ENCODE peak calls at places on chromosome 9, in eight cellular contexts. I is coronary artery, L is HepG2, U is OCI-LY7, N is cardiac muscle cell, H is thyroid gland, C is heart left ventricle, O is suprapubic skin. V is an unnamed sample.

GRCh38 chr9:6214903-6215302 is 704 bp upstream of the IL33 start:
- DNase-seq in O (no peak), U (no peak), H (no peak), L (no peak), I (no peak), N (no peak), C (no peak), V (no peak)

GRCh38 chr9:89444212-89444611 is 53.7 kb downstream of the SEMA4D start:
- DNase-seq in L (no peak), C (peak), U (no peak), I (no peak), H (no peak), N (peak), O (no peak), V (no peak)

GRCh38 chr9:78292716-78293497 is 4.0 kb upstream of the PSAT1 start:
- DNase-seq in N (no peak), I (no peak), O (no peak), U (no peak), C (no peak), L (peak), H (no peak), V (no peak)

GRCh38 chr9:105246656-105247162 is 2.3 kb downstream of the SLC44A1 start:
- DNase-seq in U (peak), L (no peak), H (peak), C (no peak), N (no peak), O (no peak), I (no peak), V (no peak)

GRCh38 chr9:138072897-138073296 is 195.3 kb downstream of the CACNA1B start:
- DNase-seq in U (no peak), O (no peak), L (no peak), C (no peak), H (no peak), I (peak), N (no peak), V (no peak)

GRCh38 chr9:131543141-131543540 is 2.2 kb upstream of the PRRT1B start:
- DNase-seq in L (no peak), U (no peak), O (no peak), N (no peak), I (no peak), C (no peak), H (no peak), V (no peak)

GRCh38 chr9:137357166-137357565 is 55.1 kb upstream of the NRARP start:
- DNase-seq in L (no peak), O (no peak), N (no peak), U (no peak), I (peak), C (no peak), H (no peak), V (no peak)

GRCh38 chr9:31445960-31446359 is 938.5 kb upstream of the ACO1 start:
- DNase-seq in N (no peak), U (peak), L (no peak), O (no peak), I (no peak), H (no peak), C (no peak), V (no peak)

GRCh38 chr9:75490326-75490725 is 400.1 kb upstream of the PCSK5 start:
- DNase-seq in C (no peak), I (no peak), N (no peak), H (no peak), U (no peak), L (no peak), O (no peak), V (no peak)

GRCh38 chr9:16236326-16236725 is 634.1 kb downstream of the BNC2 start:
- DNase-seq in N (no peak), U (no peak), H (no peak), L (no peak), C (no peak), O (no peak), I (no peak), V (no peak)

GRCh38 chr9:76655970-76656369 is 108.3 kb upstream of the PCA3 start:
- DNase-seq in N (no peak), I (no peak), U (no peak), H (no peak), O (no peak), C (no peak), L (no peak), V (no peak)

GRCh38 chr9:23826120-23826629 is at the start of gene ELAVL2:
- DNase-seq in N (peak), I (no peak), L (no peak), U (no peak), H (peak), O (peak), C (peak), V (peak)
- H3K4me3 ChIP-seq in N (peak), I (peak), L (no peak), U (no peak), H (peak), O (peak), C (peak), V (peak)

GRCh38 chr9:20980713-20981481 is 50.5 kb downstream of the HACD4 start:
- DNase-seq in H (peak), I (no peak), L (no peak), N (no peak), C (no peak), O (no peak), U (peak), V (no peak)
- H3K4me3 ChIP-seq in H (no peak), I (peak), L (no peak), N (no peak), C (no peak), O (no peak), U (peak), V (no peak)

GRCh38 chr9:98974994-98975712 is 31.4 kb downstream of the COL15A1 start:
- DNase-seq in N (peak), O (peak), I (peak), H (peak), C (peak), L (peak), U (peak), V (peak)
- H3K4me3 ChIP-seq in N (no peak), O (peak), I (peak), H (no peak), C (peak), L (no peak), U (no peak), V (peak)

DNA sequence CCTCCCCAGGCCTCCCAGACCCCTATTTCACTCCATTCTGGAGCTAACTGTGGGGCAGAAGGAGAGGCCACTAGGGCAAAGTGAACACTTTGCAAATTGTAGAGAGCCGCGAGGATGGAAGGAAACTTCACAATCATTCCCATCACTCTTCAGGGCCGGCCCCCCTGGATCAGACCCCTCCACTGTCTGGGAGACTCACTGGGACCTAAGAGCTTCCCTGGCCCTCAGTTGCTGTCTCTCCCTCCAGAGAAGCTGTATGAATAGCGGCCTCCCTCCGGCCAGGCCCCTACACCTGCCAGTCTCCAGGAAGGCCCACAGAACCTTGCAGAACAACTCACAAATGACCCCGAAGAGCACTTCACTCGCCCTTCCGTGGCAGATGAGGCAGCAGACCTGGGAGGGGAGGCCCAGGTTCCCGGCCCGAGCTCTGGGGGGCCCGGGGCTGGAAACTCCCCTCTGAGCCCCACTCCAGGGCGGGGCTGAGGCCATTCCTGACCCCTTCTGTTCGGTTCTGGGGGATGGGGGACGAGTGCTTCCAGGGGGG is 141.9 kb upstream of the IER5L start:
- DNase-seq in N (no peak), C (no peak), H (peak), O (peak), U (no peak), L (no peak), I (peak), V (peak)
- H3K4me3 ChIP-seq in N (peak), C (peak), H (no peak), O (peak), U (no peak), L (no peak), I (peak), V (no peak)

V was measured in WERI-Rb-1.